ENCODE peak calls at places on chromosomes 1 and 21, in seven cellular contexts. Y is activated B cell treated with CpG ODN at 0.5 μM for 24 hours; L is RWPE2; D is naive thymus-derived CD4-positive, alpha-beta T cell; R is upper lobe of left lung; T is left cardiac atrium; J is left colon. K is an unnamed sample.

GRCh38 chr1:229952670-229953520 is 114.1 kb upstream of the GALNT2 start:
- ATAC-seq in Y (no peak), L (no peak), D (no peak), R (no peak), T (no peak), J (no peak), K (no peak)

GRCh38 chr1:204213668-204214662 is at the start of gene GOLT1A:
- ATAC-seq in Y (peak), L (peak), D (peak), R (peak), T (peak), J (peak), K (peak)

GRCh38 chr1:147758379-147759100 is 1.9 kb downstream of the GJA5 start:
- ATAC-seq in Y (no peak), L (no peak), D (no peak), R (no peak), T (no peak), J (no peak), K (no peak)

GRCh38 chr1:2003564-2004131 is at the start of gene CFAP74:
- ATAC-seq in Y (no peak), L (peak), D (no peak), R (no peak), T (peak), J (peak), K (peak)

GRCh38 chr1:39544327-39544726 is 32.3 kb downstream of the PABPC4 start:
- ATAC-seq in Y (no peak), L (no peak), D (no peak), R (no peak), T (no peak), J (peak), K (no peak)

GRCh38 chr1:162681127-162681435 is 48.8 kb downstream of the DDR2 start:
- ATAC-seq in Y (no peak), L (no peak), D (no peak), R (no peak), T (no peak), J (no peak), K (no peak)

GRCh38 chr1:113780363-113781146 is 21.3 kb upstream of the PHTF1 start:
- ATAC-seq in Y (no peak), L (no peak), D (peak), R (no peak), T (no peak), J (no peak), K (no peak)

GRCh38 chr1:65277605-65278343 is 31.6 kb upstream of the DNAJC6 start:
- ATAC-seq in Y (no peak), L (no peak), D (no peak), R (no peak), T (no peak), J (no peak), K (no peak)

GRCh38 chr1:66929999-66930822 is 5.4 kb downstream of the MIER1 start:
- ATAC-seq in Y (peak), L (peak), D (peak), R (peak), T (peak), J (peak), K (peak)

GRCh38 chr1:20733361-20733975 is 965 bp upstream of the SH2D5 start:
- ATAC-seq in Y (peak), L (no peak), D (no peak), R (peak), T (peak), J (peak), K (no peak)

GRCh38 chr1:152912900-152913299 is 4.6 kb downstream of the IVL start:
- ATAC-seq in Y (no peak), L (no peak), D (no peak), R (peak), T (no peak), J (no peak), K (no peak)

GRCh38 chr1:66271904-66272254 is 262.1 kb upstream of the SGIP1 start:
- ATAC-seq in Y (no peak), L (peak), D (no peak), R (peak), T (peak), J (peak), K (no peak)

GRCh38 chr1:99502400-99502799 is 143.5 kb upstream of the PALMD start:
- ATAC-seq in Y (no peak), L (no peak), D (no peak), R (no peak), T (no peak), J (no peak), K (no peak)

GRCh38 chr1:14956579-14957195 is 196.9 kb upstream of the TMEM51 start:
- ATAC-seq in Y (no peak), L (no peak), D (no peak), R (no peak), T (no peak), J (no peak), K (no peak)

GRCh38 chr21:31173881-31174555 is 135.7 kb upstream of the KRTAP19-8 start:
- ATAC-seq in Y (no peak), L (no peak), D (peak), R (peak), T (peak), J (no peak), K (peak)

GRCh38 chr1:150842964-150843363 is 33.4 kb downstream of the ARNT start:
- ATAC-seq in Y (no peak), L (no peak), D (no peak), R (no peak), T (no peak), J (no peak), K (no peak)

GRCh38 chr1:22275211-22275610 is 132.3 kb upstream of the WNT4 start:
- ATAC-seq in Y (no peak), L (peak), D (no peak), R (no peak), T (no peak), J (no peak), K (no peak)

GRCh38 chr1:26191739-26192138 is 1.3 kb downstream of the CATSPER4 start:
- ATAC-seq in Y (no peak), L (no peak), D (no peak), R (no peak), T (no peak), J (no peak), K (no peak)

GRCh38 chr1:235758931-235759330 is 107.8 kb downstream of the LYST start:
- ATAC-seq in Y (no peak), L (peak), D (no peak), R (no peak), T (peak), J (no peak), K (no peak)

GRCh38 chr1:149846042-149846441 is 53.3 kb upstream of the BOLA1 start:
- ATAC-seq in Y (no peak), L (no peak), D (no peak), R (no peak), T (no peak), J (no peak), K (no peak)

GRCh38 chr1:93979718-93980319 is 70.6 kb upstream of the GCLM start:
- ATAC-seq in Y (no peak), L (no peak), D (no peak), R (no peak), T (peak), J (peak), K (no peak)

GRCh38 chr1:173666646-173667045 is 3.0 kb downstream of the ANKRD45 start:
- ATAC-seq in Y (no peak), L (peak), D (no peak), R (no peak), T (no peak), J (no peak), K (no peak)

GRCh38 chr1:167821356-167821685 is 92.6 kb downstream of the ADCY10 start:
- ATAC-seq in Y (no peak), L (no peak), D (no peak), R (no peak), T (no peak), J (no peak), K (no peak)

GRCh38 chr1:110872745-110873435 is at the start of gene CD53:
- ATAC-seq in Y (peak), L (no peak), D (peak), R (peak), T (peak), J (peak), K (peak)